ENCODE peak calls at places on chromosomes 1 and 21, in four cellular contexts. U is mesendoderm, B is colonic mucosa, Z is neural progenitor cell. Q is an unnamed sample.

GRCh38 chr21:41426656-41427311 is 745 bp downstream of the MX1 start:
- DNase-seq in U (no peak), B (no peak), Z (no peak), Q (no peak)

GRCh38 chr1:228420968-228421826 is 4.5 kb upstream of the TRIM17 start:
- DNase-seq in U (no peak), B (no peak), Z (no peak), Q (no peak)

GRCh38 chr1:8015809-8016165 is 10.3 kb downstream of the ERRFI1 start:
- DNase-seq in U (no peak), B (no peak), Z (no peak), Q (no peak)

GRCh38 chr21:23811802-23812201 is 1795.5 kb downstream of the MRPL39 start:
- DNase-seq in U (no peak), B (no peak), Z (no peak), Q (no peak)

GRCh38 chr1:55700359-55701130 is 485.4 kb upstream of the USP24 start:
- DNase-seq in U (no peak), B (no peak), Z (no peak), Q (no peak)

GRCh38 chr1:1613509-1614082 is 1.7 kb upstream of the MIB2 start:
- DNase-seq in U (no peak), B (no peak), Z (no peak), Q (no peak)

GRCh38 chr1:208254862-208255261 is 10.7 kb upstream of the PLXNA2 start:
- DNase-seq in U (no peak), B (no peak), Z (no peak), Q (peak; percentile 2)

GRCh38 chr21:22476214-22476613 is 1478.0 kb downstream of the NCAM2 start:
- DNase-seq in U (no peak), B (no peak), Z (no peak), Q (no peak)

GRCh38 chr1:62194651-62195282 is at the start of gene L1TD1:
- DNase-seq in U (peak; percentile 98), B (peak; percentile 73), Z (peak; percentile 88), Q (peak; percentile 97)

GRCh38 chr1:205013683-205014367 is 29.2 kb upstream of the CNTN2 start:
- DNase-seq in U (no peak), B (no peak), Z (peak; percentile 67), Q (peak; percentile 60)

GRCh38 chr1:3456449-3456963 is 2.0 kb downstream of the ARHGEF16 start:
- DNase-seq in U (no peak), B (peak; percentile 86), Z (no peak), Q (no peak)

GRCh38 chr1:158028956-158029355 is 35.5 kb downstream of the KIRREL1 start:
- DNase-seq in U (no peak), B (no peak), Z (no peak), Q (no peak)

GRCh38 chr1:44660176-44660575 is 14.1 kb downstream of the TMEM53 start:
- DNase-seq in U (no peak), B (peak; percentile 61), Z (no peak), Q (no peak)

GRCh38 chr1:17588048-17588781 is 48.7 kb downstream of the ARHGEF10L start:
- DNase-seq in U (peak; percentile 72), B (peak; percentile 95), Z (peak; percentile 39), Q (peak; percentile 88)

GRCh38 chr1:98940680-98941079 is 64.0 kb downstream of the PLPPR5 start:
- DNase-seq in U (peak; percentile 40), B (no peak), Z (no peak), Q (no peak)

GRCh38 chr1:35557118-35557610 is at the start of gene KIAA0319L:
- DNase-seq in U (no peak), B (peak; percentile 91), Z (peak; percentile 90), Q (peak; percentile 90)

GRCh38 chr1:151259351-151259750 is 4.8 kb downstream of the PSMD4 start:
- DNase-seq in U (no peak), B (no peak), Z (no peak), Q (no peak)

GRCh38 chr21:44299458-44300261 is at the start of gene PFKL:
- DNase-seq in U (peak; percentile 61), B (peak; percentile 83), Z (peak; percentile 81), Q (peak; percentile 84)

GRCh38 chr1:83110156-83110555 is 888.8 kb downstream of the TTLL7 start:
- DNase-seq in U (no peak), B (no peak), Z (no peak), Q (no peak)

GRCh38 chr21:15365751-15366392 is 301.1 kb upstream of the NRIP1 start:
- DNase-seq in U (peak; percentile 8), B (no peak), Z (no peak), Q (peak; percentile 55)

GRCh38 chr1:236287757-236288619 is 6.2 kb upstream of the ERO1B start:
- DNase-seq in U (peak; percentile 87), B (no peak), Z (peak; percentile 94), Q (peak; percentile 91)

GRCh38 chr1:2128189-2128901 is 66.2 kb downstream of the FAAP20 start:
- DNase-seq in U (no peak), B (no peak), Z (peak; percentile 64), Q (no peak)

GRCh38 chr1:186183970-186184628 is 191.0 kb downstream of the TPR start:
- DNase-seq in U (no peak), B (no peak), Z (no peak), Q (no peak)

GRCh38 chr1:3673381-3674099 is 21.2 kb downstream of the TP73 start:
- DNase-seq in U (no peak), B (no peak), Z (no peak), Q (no peak)

DNA sequence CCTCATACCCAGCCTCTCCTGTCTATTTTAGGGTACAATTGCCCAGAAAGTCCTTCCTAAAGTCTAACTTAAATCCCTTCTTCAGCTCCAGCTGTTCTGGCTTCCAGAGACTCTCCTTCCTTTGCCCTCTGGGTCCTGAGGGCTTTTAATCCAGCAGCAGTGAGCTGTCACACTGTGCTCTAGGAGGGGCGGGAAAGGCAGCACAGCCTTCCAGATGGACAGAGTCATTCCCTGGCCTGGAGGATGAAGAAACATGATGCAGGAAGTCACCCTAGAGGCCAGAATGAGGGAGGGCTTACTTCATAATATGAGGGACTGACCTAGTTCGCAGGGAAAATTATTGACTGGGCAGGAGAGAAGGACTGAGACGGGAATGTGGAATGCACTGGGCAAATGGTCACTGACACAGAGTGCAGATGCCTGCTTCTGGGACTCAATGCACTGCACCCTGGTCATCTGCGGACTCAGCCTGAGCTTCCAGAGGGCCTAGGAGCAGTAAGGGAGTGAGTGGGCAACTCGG is 1.3 kb downstream of the SH2D2A start:
- DNase-seq in U (peak; percentile 34), B (no peak), Z (peak; percentile 29), Q (no peak)
- H3K4me3 ChIP-seq in U (no peak overlapping the region), B (no peak overlapping the region), Z (no peak overlapping the region), Q (no peak overlapping the region)

DNA sequence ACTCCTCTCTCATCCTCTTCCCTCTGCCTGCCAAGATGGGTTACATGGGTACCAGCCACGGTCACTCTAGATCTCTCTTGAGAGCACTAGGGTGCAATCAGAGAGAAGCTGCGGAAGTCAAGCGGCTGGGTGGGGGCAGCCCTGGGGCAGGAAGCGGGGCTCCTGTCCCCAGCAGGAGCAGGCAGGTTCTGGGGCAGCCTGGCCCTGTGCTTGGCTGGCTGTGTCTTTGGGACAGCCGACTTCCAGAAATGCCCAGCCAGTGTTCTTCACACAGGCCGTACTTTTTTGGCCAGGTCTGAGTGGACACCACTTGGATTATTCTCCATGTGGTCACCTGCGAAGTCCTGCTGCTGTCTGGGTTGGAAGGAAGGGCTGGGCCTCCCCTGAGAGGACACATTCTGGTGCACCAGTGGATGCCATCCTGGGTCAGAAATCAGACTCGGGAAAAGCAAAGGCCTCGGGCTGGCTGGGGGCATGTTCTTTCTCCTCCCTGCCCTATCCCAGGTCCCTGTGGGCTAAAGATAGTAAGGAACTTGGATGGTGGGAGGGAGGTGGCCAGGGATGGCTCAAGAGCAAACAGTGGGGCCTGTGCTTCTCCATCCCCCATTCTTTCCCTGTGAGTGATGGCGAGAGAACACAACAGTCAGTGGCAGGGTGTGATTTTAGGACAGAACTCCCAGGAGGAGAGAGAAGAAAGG is 93.7 kb downstream of the ITPKB start:
- DNase-seq in U (no peak), B (no peak), Z (no peak), Q (no peak)
- H3K9ac ChIP-seq in U (no peak overlapping the region), B (no peak overlapping the region), Z (no peak overlapping the region), Q (no peak overlapping the region)

GRCh38 chr1:184685116-184685515 is 69.5 kb downstream of the EDEM3 start:
- DNase-seq in U (no peak), B (no peak), Z (no peak), Q (no peak)

GRCh38 chr1:184682956-184683355 is 71.7 kb downstream of the EDEM3 start:
- DNase-seq in U (no peak), B (no peak), Z (no peak), Q (no peak)

GRCh38 chr1:184686540-184686939 is 68.1 kb downstream of the EDEM3 start:
- DNase-seq in U (no peak), B (no peak), Z (no peak), Q (no peak)

GRCh38 chr1:184684285-184685077 is 70.2 kb downstream of the EDEM3 start:
- DNase-seq in U (no peak), B (no peak), Z (no peak), Q (no peak)
- H3K4me3 ChIP-seq in U (no peak overlapping the region), B (no peak overlapping the region), Z (no peak overlapping the region), Q (no peak overlapping the region)

DNA sequence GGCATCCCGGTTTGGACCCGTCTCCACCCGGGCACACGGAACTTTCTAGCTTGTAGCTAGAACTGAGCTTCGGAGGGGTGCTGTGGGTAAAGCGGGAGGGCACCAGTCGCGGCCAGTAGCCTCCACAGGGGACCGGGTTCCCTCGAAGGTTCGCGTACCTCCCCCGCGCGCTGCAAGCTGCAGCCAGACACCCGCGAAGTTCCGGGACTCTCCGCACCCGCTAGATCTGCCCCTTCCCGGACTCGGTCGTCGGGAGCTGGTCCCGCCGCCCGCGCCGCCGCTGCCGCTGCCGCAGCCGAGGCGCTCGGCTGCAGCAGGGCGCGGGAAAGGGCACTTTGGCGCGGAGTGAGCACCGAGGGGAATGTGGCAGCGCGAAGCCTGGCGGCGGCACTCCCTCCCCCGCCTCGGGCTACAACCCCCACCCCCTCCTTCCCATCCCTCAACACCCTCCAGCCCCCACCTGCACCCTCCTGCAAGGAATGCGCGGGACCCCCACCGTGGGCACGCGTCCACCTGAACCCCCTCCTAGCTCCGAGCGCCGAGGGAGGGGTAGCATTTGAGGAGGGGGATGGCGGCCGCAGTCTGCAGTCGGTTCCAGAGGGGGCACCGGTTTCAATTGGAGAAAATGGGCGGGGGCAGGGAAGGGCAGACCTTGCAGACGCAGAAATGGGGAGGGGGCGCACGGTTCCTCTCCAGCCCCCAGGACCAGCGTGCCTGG is 1.1 kb downstream of the CSMD2 start:
- DNase-seq in U (peak; percentile 65), B (no peak), Z (peak; percentile 78), Q (peak; percentile 76)
- H3K9ac ChIP-seq in U (peak overlapping the region; percentile 80), B (no peak overlapping the region), Z (no peak overlapping the region), Q (no peak overlapping the region)

GRCh38 chr1:175889848-175890247 is 146.5 kb upstream of the TNR start:
- DNase-seq in U (no peak), B (no peak), Z (no peak), Q (peak; percentile 13)

GRCh38 chr1:175889044-175889443 is 145.6 kb upstream of the TNR start:
- DNase-seq in U (no peak), B (no peak), Z (no peak), Q (peak; percentile 30)

GRCh38 chr1:175885247-175885646 is 141.9 kb upstream of the TNR start:
- DNase-seq in U (no peak), B (no peak), Z (no peak), Q (no peak)

GRCh38 chr1:175887521-175887920 is 144.1 kb upstream of the TNR start:
- DNase-seq in U (no peak), B (no peak), Z (peak; percentile 25), Q (no peak)

GRCh38 chr1:175887981-175888428 is 144.6 kb upstream of the TNR start:
- DNase-seq in U (peak; percentile 93), B (peak; percentile 67), Z (peak; percentile 91), Q (peak; percentile 95)
- H3K4me3 ChIP-seq in U (no peak overlapping the region), B (no peak overlapping the region), Z (peak overlapping the region; percentile 26), Q (no peak overlapping the region)